ENCODE peak calls at places on chromosomes 7 and 10, in ten cellular contexts. R is BJ; G is fibroblast of lung; U is testis; K is B cell; V is stimulated activated CD4-positive, alpha-beta T cell treated with anti-CD3 and anti-CD28 coated beads, Interleukin-15, amount 100 ng/mL, for 1 hour; S is skeletal muscle cell; C is activated T-helper 1 cell treated with Interleukin-2 at 50 U/mL for 16 hours; H is cardiac muscle cell; N is HEK293T. Y is an unnamed sample.

GRCh38 chr7:1120791-1121190 is 32.9 kb downstream of the GPER1 start:
- DNase-seq in H (no peak), V (no peak), N (no peak), R (no peak), U (no peak), C (no peak), K (peak), G (no peak), S (no peak), Y (no peak)

GRCh38 chr10:6721480-6721879 is 141.4 kb upstream of the PRKCQ start:
- DNase-seq in R (peak), C (no peak), G (peak), S (peak), H (peak), V (no peak), N (no peak), K (no peak), U (no peak), Y (peak)

GRCh38 chr7:100679129-100679926 is 5.8 kb downstream of the GNB2 start:
- DNase-seq in K (no peak), S (no peak), R (no peak), V (no peak), N (no peak), H (no peak), U (peak), C (no peak), G (no peak), Y (no peak)

GRCh38 chr7:124552217-124552616 is 213.4 kb downstream of the GPR37 start:
- DNase-seq in V (no peak), C (no peak), H (no peak), K (no peak), G (peak), N (no peak), R (no peak), S (no peak), U (no peak), Y (no peak)

GRCh38 chr10:89122431-89123066 is 84.6 kb downstream of the CH25H start:
- DNase-seq in R (no peak), K (no peak), N (no peak), C (no peak), S (no peak), U (no peak), H (no peak), V (no peak), G (peak), Y (no peak)

GRCh38 chr10:71370031-71370430 is 26.7 kb upstream of the CDH23 start:
- DNase-seq in V (no peak), H (no peak), C (no peak), R (no peak), S (no peak), G (no peak), K (no peak), U (no peak), N (no peak), Y (no peak)

GRCh38 chr10:11831520-11831951 is 8.4 kb downstream of the PROSER2 start:
- DNase-seq in N (no peak), H (no peak), C (no peak), S (no peak), U (no peak), K (no peak), V (no peak), R (no peak), G (no peak), Y (no peak)

GRCh38 chr7:28410628-28411578 is 1.4 kb upstream of the CREB5 start:
- DNase-seq in V (no peak), G (peak), K (no peak), R (no peak), U (peak), S (peak), N (peak), H (peak), C (no peak), Y (no peak)

GRCh38 chr7:155992107-155992506 is 179.8 kb upstream of the SHH start:
- DNase-seq in K (no peak), H (no peak), U (no peak), C (no peak), R (no peak), G (no peak), N (no peak), V (no peak), S (no peak), Y (no peak)